ENCODE peak calls at places on chromosomes 13 and 19, in ten cellular contexts. P is fibroblast of mammary gland; E is astrocyte; K is CD4-positive, alpha-beta T cell; R is lower lobe of right lung; F is mucosa of descending colon; T is Calu3; A is nephron progenitor cell; M is MCF 10A; G is transverse colon. I is an unnamed sample.
A peak's percentile ranks its signal among the peaks of the same experiment; 100 is the strongest.

GRCh38 chr19:29812080-29812880 is 489 bp downstream of the CCNE1 start:
- DNase-seq in E (no peak), F (peak; percentile 16), G (peak; percentile 43), A (peak; percentile 57), M (no peak), K (no peak), P (no peak), R (peak; percentile 51), T (peak; percentile 25), I (no peak)

GRCh38 chr19:3809881-3810707 is 23.9 kb upstream of the MATK start:
- DNase-seq in P (no peak), E (no peak), F (no peak), A (no peak), T (no peak), G (no peak), K (no peak), M (no peak), R (no peak), I (no peak)

GRCh38 chr13:27022571-27023311 is 148.9 kb downstream of the USP12 start:
- DNase-seq in E (peak; percentile 68), A (no peak), P (peak; percentile 28), K (no peak), F (no peak), M (peak; percentile 18), R (no peak), T (peak; percentile 20), G (no peak), I (no peak)

GRCh38 chr13:114099191-114099590 is 33.2 kb downstream of the RASA3 start:
- DNase-seq in K (no peak), T (peak; percentile 1), A (no peak), R (peak; percentile 45), G (peak; percentile 60), E (peak; percentile 90), P (peak; percentile 95), F (peak; percentile 41), M (peak; percentile 87), I (no peak)

GRCh38 chr19:40565910-40566495 is 10.7 kb upstream of the SHKBP1 start:
- DNase-seq in P (no peak), K (no peak), F (no peak), G (no peak), M (no peak), E (no peak), R (no peak), T (no peak), A (no peak), I (no peak)

GRCh38 chr13:72412481-72412880 is 314.9 kb downstream of the MZT1 start:
- DNase-seq in E (no peak), G (no peak), R (no peak), T (no peak), K (no peak), F (no peak), P (no peak), M (no peak), A (no peak), I (no peak)

GRCh38 chr19:53881482-53882390 is at the start of gene PRKCG:
- DNase-seq in G (peak; percentile 71), R (peak; percentile 62), P (no peak), K (peak; percentile 60), T (peak; percentile 96), F (peak; percentile 56), A (peak; percentile 83), M (peak; percentile 35), E (no peak), I (no peak)

GRCh38 chr19:58368561-58369360 is 6.2 kb upstream of the ZNF497 start:
- DNase-seq in P (no peak), T (no peak), F (no peak), A (no peak), R (no peak), E (no peak), M (no peak), K (no peak), G (no peak), I (no peak)

GRCh38 chr13:51518847-51519246 is 65.4 kb upstream of the WDFY2 start:
- DNase-seq in E (peak; percentile 23), A (no peak), P (peak; percentile 80), K (no peak), R (no peak), M (peak; percentile 61), G (no peak), F (no peak), T (no peak), I (no peak)

GRCh38 chr19:917323-918151 is at the start of gene KISS1R:
- DNase-seq in T (peak; percentile 40), M (no peak), R (peak; percentile 75), P (no peak), A (peak; percentile 72), E (no peak), G (no peak), K (peak; percentile 46), F (peak; percentile 45), I (no peak)

GRCh38 chr19:38028913-38029565 is 122.0 kb downstream of the SIPA1L3 start:
- DNase-seq in M (no peak), F (no peak), A (no peak), K (no peak), E (no peak), T (no peak), P (peak; percentile 34), G (no peak), R (no peak), I (no peak)
- TF ChIP-seq CTCF in M (no peak), F (no peak), A (no peak), K (no peak), E (no peak), T (no peak), P (no peak), G (no peak), R (no peak), I (no peak)

GRCh38 chr19:13040232-13040915 is 45.1 kb downstream of the NFIX start:
- DNase-seq in G (no peak), M (no peak), E (no peak), A (no peak), T (no peak), F (no peak), R (no peak), K (no peak), P (no peak), I (no peak)

GRCh38 chr19:13037718-13038117 is 42.4 kb downstream of the NFIX start:
- DNase-seq in K (no peak), E (no peak), M (no peak), A (no peak), P (no peak), F (no peak), G (no peak), R (no peak), T (no peak), I (no peak)

GRCh38 chr19:13039211-13039789 is 44.0 kb downstream of the NFIX start:
- DNase-seq in A (no peak), F (no peak), P (no peak), M (no peak), G (no peak), T (no peak), E (no peak), K (no peak), R (no peak), I (no peak)

GRCh38 chr19:13037161-13037560 is 41.9 kb downstream of the NFIX start:
- DNase-seq in G (no peak), R (no peak), F (no peak), T (no peak), K (no peak), A (no peak), M (peak; percentile 59), E (peak; percentile 91), P (peak; percentile 83), I (no peak)

DNA sequence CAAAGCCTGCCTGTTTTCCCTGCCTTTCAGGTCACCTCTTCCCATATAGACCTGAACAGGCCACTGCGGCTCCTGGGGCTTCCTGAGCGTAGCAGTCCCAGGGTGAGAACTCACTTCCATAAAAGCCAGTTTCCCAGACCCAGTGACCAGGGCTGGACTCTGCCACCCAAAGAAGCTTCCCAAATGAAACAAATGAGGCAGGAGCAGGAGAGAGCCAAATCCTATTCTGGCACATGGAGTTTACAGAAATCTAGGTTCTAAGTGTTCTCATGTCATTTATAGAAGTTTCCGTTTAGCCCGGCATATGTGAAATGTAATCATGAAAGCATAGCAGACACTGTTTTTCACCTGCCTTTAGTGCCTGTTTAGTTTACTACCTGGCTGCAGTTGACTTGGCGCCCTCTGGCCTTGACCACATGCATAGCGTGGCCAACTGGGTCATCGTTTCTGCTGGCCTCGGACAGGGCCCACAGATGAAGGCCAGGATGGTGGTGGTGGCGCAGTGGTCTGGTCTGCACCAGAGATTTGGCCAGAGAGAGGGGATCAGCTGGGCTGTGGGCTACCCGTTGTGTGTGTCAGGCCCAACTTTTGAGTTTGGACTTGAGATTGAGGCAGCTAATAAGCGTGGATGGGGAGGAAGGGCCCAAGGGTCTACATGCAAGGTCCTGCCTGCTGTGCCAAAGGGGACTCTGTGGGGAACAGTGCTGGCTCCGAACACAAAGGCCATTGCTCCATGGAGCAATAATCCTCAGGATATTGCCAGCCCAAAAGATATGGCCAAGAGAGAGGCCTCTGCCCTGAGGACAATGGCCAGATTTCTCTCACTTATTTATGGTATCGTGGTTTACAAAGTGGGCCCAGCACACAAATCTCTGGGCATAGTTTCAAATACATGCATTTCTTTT is 43.3 kb downstream of the NFIX start:
- DNase-seq in K (no peak), T (no peak), G (no peak), A (no peak), P (no peak), R (no peak), M (no peak), E (no peak), F (no peak), I (no peak)
- TF ChIP-seq CTCF in K (no peak), T (no peak), G (no peak), A (no peak), P (no peak), R (no peak), M (no peak), E (no peak), F (no peak), I (no peak)

DNA sequence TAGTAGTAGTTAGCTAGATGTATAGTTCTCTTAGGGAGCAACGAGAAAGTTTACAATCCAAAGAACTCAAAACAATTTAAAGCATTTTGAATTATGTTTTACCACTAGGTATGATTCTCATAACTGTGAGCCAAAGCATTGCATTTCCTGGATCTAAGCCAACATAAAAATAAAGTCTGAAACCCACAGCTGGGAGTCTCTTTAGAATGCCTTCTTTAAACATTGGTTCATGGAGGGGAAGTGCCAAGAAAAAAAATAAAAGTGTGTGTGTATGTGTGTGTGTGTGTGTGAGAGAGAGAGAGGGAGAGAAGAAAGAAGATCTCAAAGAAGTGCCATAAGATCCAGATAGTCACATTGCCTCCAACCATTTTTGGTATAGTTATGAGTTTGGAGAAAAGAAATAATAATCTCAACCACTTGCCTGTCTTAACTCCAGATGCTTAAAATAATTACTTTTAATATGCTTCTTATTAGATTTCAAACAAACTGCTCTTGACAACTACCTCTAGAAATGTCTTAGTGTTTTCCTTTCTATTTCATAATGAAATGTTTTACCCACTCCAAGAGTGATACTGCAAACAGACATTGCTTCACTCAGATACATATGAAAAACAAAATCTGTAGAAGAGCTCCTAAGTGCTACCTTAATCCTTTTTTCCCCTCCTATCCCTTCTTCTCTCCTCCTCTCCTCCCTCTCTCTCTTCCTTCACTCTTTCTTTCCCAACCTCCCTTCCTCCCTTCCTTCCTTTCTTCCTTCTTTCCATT is 554.1 kb downstream of the KCTD12 start:
- DNase-seq in T (no peak), F (no peak), P (no peak), R (no peak), G (no peak), A (no peak), M (peak; percentile 39), E (peak; percentile 27), K (no peak), I (no peak)
- TF ChIP-seq CTCF in T (no peak), F (no peak), P (no peak), R (no peak), G (no peak), A (no peak), M (no peak), E (no peak), K (no peak), I (no peak)

GRCh38 chr13:31827707-31828106 is 88.4 kb downstream of the RXFP2 start:
- DNase-seq in T (no peak), K (no peak), M (no peak), A (no peak), G (no peak), R (no peak), E (no peak), P (no peak), F (peak; percentile 11), I (no peak)

GRCh38 chr13:31824705-31825512 is 85.6 kb downstream of the RXFP2 start:
- DNase-seq in G (no peak), F (no peak), A (no peak), K (no peak), M (peak; percentile 24), R (no peak), P (peak; percentile 43), E (peak; percentile 41), T (no peak), I (no peak)
- TF ChIP-seq CTCF in G (no peak), F (no peak), A (no peak), K (peak; percentile 17), M (no peak), R (no peak), P (peak; percentile 15), E (peak; percentile 19), T (no peak), I (peak; percentile 8)

I was measured in GM12864.